ENCODE peak calls at places on chromosome 2, in seven cellular contexts. E, N, W, Q, S, H and R are unnamed samples.

GRCh38 chr2:191938779-191939178 is 91.9 kb upstream of the CAVIN2 start:
- DNase-seq in S (no peak), E (no peak), W (no peak), Q (no peak), N (no peak), H (no peak), R (no peak)

GRCh38 chr2:142180820-142181533 is 50.2 kb upstream of the LRP1B start:
- DNase-seq in S (no peak), Q (peak; percentile 25), E (no peak), H (peak; percentile 70), W (no peak), N (peak; percentile 25), R (no peak)

GRCh38 chr2:241018051-241018891 is 19.9 kb downstream of the SNED1 start:
- DNase-seq in S (no peak), H (no peak), E (peak; percentile 86), W (no peak), Q (no peak), N (peak; percentile 63), R (peak; percentile 81)

GRCh38 chr2:134432438-134432883 is 178.6 kb downstream of the MGAT5 start:
- DNase-seq in N (no peak), Q (no peak), E (no peak), S (no peak), W (peak; percentile 38), H (no peak), R (no peak)

GRCh38 chr2:210132239-210132638 is 39.0 kb downstream of the KANSL1L start:
- DNase-seq in W (no peak), E (no peak), Q (no peak), S (no peak), N (no peak), H (no peak), R (no peak)

GRCh38 chr2:54384301-54385035 is 71.7 kb upstream of the SPTBN1 start:
- DNase-seq in W (no peak), H (peak; percentile 39), S (no peak), E (no peak), Q (no peak), N (no peak), R (no peak)

GRCh38 chr2:151827564-151828142 is 568 bp downstream of the ARL5A start:
- DNase-seq in S (peak; percentile 65), H (peak; percentile 43), Q (peak; percentile 40), N (peak; percentile 41), E (no peak), W (peak; percentile 15), R (no peak)

GRCh38 chr2:11175293-11175795 is 20.1 kb downstream of the SLC66A3 start:
- DNase-seq in E (no peak), H (no peak), Q (no peak), S (no peak), N (peak; percentile 85), W (no peak), R (no peak)

GRCh38 chr2:202671317-202672035 is 36.7 kb downstream of the FAM117B start:
- DNase-seq in H (no peak), W (no peak), N (peak; percentile 14), Q (no peak), E (no peak), S (no peak), R (no peak)

GRCh38 chr2:61670591-61671503 is 132.7 kb upstream of the XPO1 start:
- DNase-seq in Q (peak; percentile 46), W (peak; percentile 42), H (no peak), N (peak; percentile 47), S (no peak), E (peak; percentile 70), R (no peak)

GRCh38 chr2:230564805-230565779 is 147.6 kb upstream of the CAB39 start:
- DNase-seq in S (no peak), N (peak; percentile 70), Q (no peak), W (no peak), E (no peak), H (no peak), R (no peak)

GRCh38 chr2:28521663-28522062 is 25.8 kb downstream of the PLB1 start:
- DNase-seq in W (no peak), H (no peak), S (peak; percentile 41), E (peak; percentile 87), Q (no peak), N (no peak), R (no peak)

GRCh38 chr2:27587025-27587424 is 4.2 kb downstream of the ZNF512 start:
- DNase-seq in E (peak; percentile 37), N (no peak), Q (no peak), H (no peak), W (no peak), S (no peak), R (no peak)

GRCh38 chr2:140711867-140712266 is 1418.9 kb downstream of the LRP1B start:
- DNase-seq in Q (no peak), E (no peak), H (no peak), N (no peak), S (no peak), W (no peak), R (no peak)

GRCh38 chr2:48483506-48483905 is 46.4 kb upstream of the STON1 start:
- DNase-seq in N (peak; percentile 80), Q (no peak), E (no peak), S (no peak), H (no peak), W (no peak), R (no peak)

GRCh38 chr2:231665208-231665921 is 43.0 kb upstream of the PTMA start:
- DNase-seq in H (no peak), E (no peak), W (no peak), N (no peak), Q (no peak), S (no peak), R (peak; percentile 83)

GRCh38 chr2:231667497-231667896 is 40.8 kb upstream of the PTMA start:
- DNase-seq in S (no peak), Q (no peak), H (no peak), W (no peak), E (no peak), N (no peak), R (peak; percentile 84)

GRCh38 chr2:231668981-231669380 is 39.3 kb upstream of the PTMA start:
- DNase-seq in S (no peak), W (no peak), N (no peak), Q (no peak), H (no peak), E (no peak), R (no peak)

GRCh38 chr2:231666171-231667095 is 41.9 kb upstream of the PTMA start:
- DNase-seq in S (peak; percentile 99), E (peak; percentile 98), N (peak; percentile 86), H (peak; percentile 92), Q (peak; percentile 98), W (peak; percentile 80), R (peak; percentile 95)

DNA sequence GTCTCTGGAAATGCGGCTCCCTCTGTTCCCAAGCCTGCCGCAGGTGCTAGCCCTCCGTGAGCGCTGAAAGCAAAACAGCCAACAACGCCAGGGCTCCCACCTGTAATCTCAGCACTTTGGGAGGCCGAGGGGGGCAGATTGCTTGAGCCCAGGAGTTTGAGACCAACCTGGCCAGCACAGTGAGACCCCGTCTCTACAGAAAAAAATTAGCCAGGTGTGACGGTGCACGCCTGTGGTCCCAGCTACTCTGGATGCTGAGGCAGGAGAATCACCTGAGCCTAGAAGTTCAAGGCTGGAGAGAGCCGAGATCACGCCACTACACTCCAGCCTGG is 41.3 kb upstream of the PTMA start:
- DNase-seq in H (no peak), W (no peak), S (no peak), Q (no peak), N (no peak), E (no peak), R (no peak)
- H3K4me3 ChIP-seq in H (peak overlapping the region; percentile 32), W (peak overlapping the region; percentile 49), S (peak overlapping the region; percentile 55), Q (peak overlapping the region; percentile 13), N (peak overlapping the region; percentile 54), E (peak overlapping the region; percentile 55), R (peak overlapping the region; percentile 65)

DNA sequence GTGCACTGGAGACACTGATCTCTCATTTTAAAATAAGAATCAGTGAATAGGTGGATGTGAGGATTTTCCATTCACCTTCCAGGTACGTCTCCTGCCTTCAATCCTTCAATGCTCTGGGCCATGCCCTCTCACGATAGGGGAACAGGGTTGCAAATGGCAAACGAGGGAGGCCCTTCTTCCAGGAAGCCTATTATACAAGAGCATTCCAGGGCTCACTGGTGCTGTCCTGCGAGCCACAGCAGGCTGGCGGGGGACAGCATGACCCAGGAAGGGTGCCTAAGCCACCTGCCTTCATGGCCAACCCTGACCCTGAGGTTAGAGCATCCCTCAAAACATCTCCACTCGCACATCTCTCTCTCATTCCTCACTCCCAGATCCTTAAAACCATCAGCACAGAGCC is 20.6 kb upstream of the ID2 start:
- DNase-seq in S (no peak), H (no peak), W (no peak), E (no peak), Q (no peak), N (no peak), R (no peak)
- TF ChIP-seq CTCF in S (no peak), H (no peak), W (no peak), E (no peak), Q (no peak), N (no peak), R (no peak)

GRCh38 chr2:96163768-96164429 is 18.7 kb upstream of the DUSP2 start:
- DNase-seq in N (no peak), Q (no peak), W (no peak), H (no peak), S (no peak), E (no peak), R (no peak)

GRCh38 chr2:96161785-96162367 is 16.6 kb upstream of the DUSP2 start:
- DNase-seq in E (no peak), H (no peak), W (no peak), S (no peak), Q (no peak), N (no peak), R (no peak)

GRCh38 chr2:96167407-96168013 is 22.3 kb upstream of the DUSP2 start:
- DNase-seq in Q (no peak), W (no peak), E (no peak), H (no peak), N (peak; percentile 67), S (no peak), R (no peak)

GRCh38 chr2:96163415-96163767 is 18.2 kb upstream of the DUSP2 start:
- DNase-seq in Q (no peak), E (no peak), H (no peak), S (no peak), W (no peak), N (no peak), R (no peak)

DNA sequence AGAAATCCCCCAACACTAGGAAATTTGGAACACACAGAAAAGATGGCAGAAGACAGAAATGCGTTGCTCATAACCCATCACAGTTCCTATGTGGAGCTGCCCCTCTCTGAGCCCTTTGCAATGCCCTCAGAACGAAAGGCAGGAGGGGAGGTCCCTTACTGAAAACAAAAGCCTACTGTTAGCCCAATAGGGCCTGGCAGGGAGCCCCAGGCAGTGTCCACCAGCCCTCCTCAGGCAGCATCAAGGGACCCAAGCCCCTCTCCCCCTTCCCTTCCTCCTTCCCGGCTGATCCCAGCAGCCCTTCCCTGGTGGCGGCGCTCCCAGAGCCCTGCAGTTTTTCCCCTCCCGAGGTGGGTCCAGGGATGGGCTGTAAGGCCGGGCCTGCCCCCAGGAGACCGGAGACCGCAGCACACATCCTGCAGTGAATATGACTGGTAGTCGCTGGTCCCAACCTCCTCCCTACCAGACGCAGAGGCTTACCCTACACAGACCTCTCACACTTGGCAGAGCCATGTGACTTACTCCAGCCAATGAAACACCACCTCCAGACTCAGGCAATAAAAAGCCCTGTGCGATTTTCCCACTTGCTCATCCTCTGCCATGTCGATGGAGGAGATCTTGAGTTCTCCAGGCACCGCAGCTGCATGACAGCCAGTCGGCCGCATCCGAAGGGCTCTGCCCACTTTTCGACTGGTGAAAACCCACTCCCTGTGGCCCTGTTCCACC is 19.4 kb upstream of the DUSP2 start:
- DNase-seq in Q (no peak), H (peak; percentile 44), E (no peak), S (no peak), W (no peak), N (no peak), R (no peak)
- H3K27ac ChIP-seq in Q (no peak overlapping the region), H (no peak overlapping the region), E (no peak overlapping the region), S (no peak overlapping the region), W (no peak overlapping the region), N (no peak overlapping the region), R (no peak overlapping the region)

GRCh38 chr2:219246559-219246958 is 1.3 kb downstream of the STK16 start:
- DNase-seq in Q (no peak), W (no peak), E (no peak), N (no peak), S (no peak), H (no peak), R (no peak)
- H3K4me3 ChIP-seq in Q (no peak overlapping the region), W (peak overlapping the region; percentile 78), E (no peak overlapping the region), N (no peak overlapping the region), S (no peak overlapping the region), H (no peak overlapping the region), R (no peak overlapping the region)